ENCODE peak calls at places on chromosomes 1 and 21, in five cellular contexts. G is neuronal stem cell, O is trophoblast cell, I is IMR-90, M is H1. Q is an unnamed sample. For H3K36me3, the result is how much of the 10 kb centered on the place peaks cover.

GRCh38 chr1:212641956-212642355 is 33.4 kb downstream of the ATF3 start:
- DNase-seq in G (no peak), O (peak), I (peak), M (no peak), Q (peak)

GRCh38 chr1:244353572-244354091 is 98.1 kb downstream of the ADSS2 start:
- DNase-seq in G (no peak), O (peak), I (peak), M (peak), Q (peak)

GRCh38 chr1:91929246-91929645 is 20.0 kb upstream of the BRDT start:
- DNase-seq in G (no peak), O (no peak), I (no peak), M (no peak), Q (peak)

GRCh38 chr1:207654320-207654719 is 9.4 kb downstream of the CR1L start:
- DNase-seq in G (no peak), O (no peak), I (peak), M (no peak), Q (no peak)

GRCh38 chr1:121452484-121452883 is 267.7 kb downstream of the SRGAP2C start:
- DNase-seq in G (no peak), O (no peak), I (no peak), M (no peak), Q (no peak)

GRCh38 chr1:65458730-65459396 is 38.4 kb downstream of the LEPR start:
- DNase-seq in G (no peak), O (no peak), I (no peak), M (no peak), Q (no peak)

GRCh38 chr1:154501423-154502065 is 475 bp upstream of the TDRD10 start:
- DNase-seq in G (no peak), O (peak), I (no peak), M (no peak), Q (no peak)

GRCh38 chr21:33428669-33429068 is 25.5 kb downstream of the IFNGR2 start:
- DNase-seq in G (no peak), O (no peak), I (no peak), M (no peak), Q (no peak)

GRCh38 chr1:116855220-116855619 is 54.5 kb upstream of the PTGFRN start:
- DNase-seq in G (no peak), O (no peak), I (no peak), M (no peak), Q (peak)

GRCh38 chr1:116477428-116477827 is 93.4 kb downstream of the CD58 start:
- DNase-seq in G (no peak), O (no peak), I (no peak), M (no peak), Q (no peak)

GRCh38 chr1:151340870-151341754 is 5.9 kb downstream of the RFX5 start:
- DNase-seq in G (peak), O (peak), I (peak), M (no peak), Q (peak)

DNA sequence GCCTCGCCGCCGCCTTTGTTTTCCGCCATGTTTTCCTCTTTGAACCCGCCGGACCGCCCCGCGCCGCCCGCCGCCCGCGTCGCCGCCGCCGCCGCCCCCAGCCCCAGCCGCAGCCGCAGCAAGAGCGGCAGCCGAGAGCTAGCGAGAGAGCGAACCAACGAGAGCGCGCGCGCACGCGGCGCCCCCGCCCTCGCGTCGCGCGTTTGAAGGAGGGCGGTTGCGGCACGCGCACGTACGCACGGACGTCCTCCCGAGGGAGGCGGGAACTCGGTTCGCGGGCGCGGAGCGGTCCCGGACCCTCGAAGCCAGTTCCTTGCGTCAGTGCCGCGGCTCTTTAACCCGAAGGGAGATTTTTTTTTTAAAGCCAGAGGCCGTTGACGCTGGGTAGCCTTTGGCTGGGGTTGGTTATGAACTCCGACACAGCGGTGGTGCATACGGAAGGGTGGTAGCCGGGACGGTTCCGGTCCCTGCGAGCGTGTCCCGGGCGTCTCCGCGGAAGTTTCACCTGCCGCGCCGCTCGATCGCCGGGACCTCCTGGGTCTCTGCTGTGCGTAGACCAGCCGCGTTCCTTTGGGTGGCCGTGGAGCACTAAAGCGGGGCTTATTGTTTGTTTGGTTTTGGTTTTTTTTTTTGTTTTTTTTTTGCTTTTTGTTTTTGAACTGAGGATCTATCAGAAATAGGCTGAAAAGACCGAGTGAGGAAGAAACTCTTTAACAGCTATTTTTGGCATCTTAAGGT is at the start of gene TRIM33:
- DNase-seq in G (peak), O (peak), I (peak), M (peak), Q (peak)
- H4K91ac ChIP-seq in G (peak), O (peak), I (peak), M (peak), Q (peak)

GRCh38 chr1:28855969-28856368 is 44.0 kb downstream of the OPRD1 start:
- DNase-seq in G (no peak), O (no peak), I (no peak), M (no peak), Q (no peak)
- H3K18ac ChIP-seq in G (no peak), O (no peak), I (no peak), M (no peak), Q (no peak)

DNA sequence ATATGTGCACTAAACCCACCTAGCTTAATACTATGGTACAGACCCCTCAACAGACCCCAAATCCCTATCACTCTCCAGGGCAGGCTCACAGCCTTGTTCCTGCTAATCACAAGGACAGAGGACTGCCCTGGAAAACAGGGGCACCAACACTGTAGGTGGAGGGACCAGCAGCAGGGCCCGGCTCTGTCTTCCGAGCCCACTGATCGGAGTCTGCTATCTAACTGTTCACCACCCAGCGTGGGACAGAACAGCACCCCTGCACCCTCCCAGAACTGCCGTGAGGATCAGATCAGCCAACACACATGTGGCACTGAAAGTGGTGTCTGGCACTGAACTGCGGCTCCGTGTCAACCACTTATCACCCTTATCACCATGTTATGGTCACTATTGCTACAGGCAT is 6.2 kb downstream of the WDR4 start:
- DNase-seq in G (no peak), O (no peak), I (no peak), M (no peak), Q (no peak)
- H3K36me3 ChIP-seq in G (under half), O (under half), I (under half), M (under half), Q (half or more)

DNA sequence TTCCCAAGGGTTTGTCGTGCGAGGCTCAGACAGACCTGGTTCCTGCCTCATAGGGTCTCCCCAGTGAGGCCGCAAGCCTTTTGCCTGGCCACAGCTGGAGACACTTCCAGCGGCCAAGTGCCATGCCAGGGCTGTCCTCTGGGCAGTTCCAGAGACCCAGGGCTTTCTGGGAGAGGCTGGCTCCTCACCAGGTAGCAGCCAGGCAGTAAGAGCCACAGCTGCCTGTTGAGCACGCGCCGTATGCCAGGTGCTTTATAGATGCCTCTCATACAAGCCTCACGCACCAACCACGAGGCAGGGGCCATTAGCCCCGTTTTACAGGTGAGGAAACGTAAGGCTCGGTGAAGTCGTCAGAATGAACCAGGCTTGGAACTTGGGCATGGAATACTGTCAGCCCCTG is 28.0 kb downstream of the H6PD start:
- DNase-seq in G (no peak), O (no peak), I (no peak), M (no peak), Q (no peak)
- H4K91ac ChIP-seq in G (no peak), O (no peak), I (no peak), M (no peak), Q (no peak)

GRCh38 chr1:150109567-150109966 is 40.1 kb upstream of the PLEKHO1 start:
- DNase-seq in G (no peak), O (no peak), I (no peak), M (no peak), Q (no peak)
- H3K18ac ChIP-seq in G (no peak), O (no peak), I (no peak), M (no peak), Q (no peak)

DNA sequence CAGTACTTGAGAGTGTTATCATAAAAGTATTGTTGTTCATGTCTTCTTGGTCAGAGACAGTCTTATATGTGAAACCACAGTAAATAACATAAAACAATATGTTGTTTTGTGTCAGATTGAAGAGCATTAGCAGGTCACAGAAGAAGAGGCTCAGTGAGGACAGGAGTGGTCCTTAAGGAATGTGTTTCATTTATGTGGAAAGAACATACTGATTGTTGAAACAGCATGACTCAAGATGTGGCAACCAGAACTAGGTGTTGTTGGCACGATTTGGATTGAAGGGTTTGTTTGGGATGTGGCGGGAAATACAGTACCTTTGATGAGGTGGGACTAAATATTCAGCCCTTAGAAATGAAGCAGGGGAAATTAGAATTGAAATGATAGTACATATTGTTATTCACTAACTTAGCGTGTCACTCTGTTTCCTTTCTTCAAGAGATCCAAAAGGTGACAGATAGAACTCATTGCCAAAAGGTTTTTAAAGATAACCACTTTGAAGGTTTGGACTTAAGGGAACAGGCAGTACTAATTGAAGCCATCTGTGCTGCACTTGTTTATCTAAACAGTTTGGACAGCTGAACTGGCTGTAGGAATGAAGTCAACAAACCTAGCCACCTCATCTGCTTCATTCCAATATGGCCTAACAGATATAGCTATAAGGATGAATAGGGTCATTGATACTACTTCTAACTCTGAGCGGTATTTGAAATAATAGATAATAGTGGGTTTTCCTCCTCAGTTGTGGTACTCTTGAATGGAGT is 14.4 kb downstream of the RALGPS2 start:
- DNase-seq in G (no peak), O (no peak), I (peak), M (no peak), Q (peak)
- H3K36me3 ChIP-seq in G (under half), O (under half), I (under half), M (under half), Q (under half)

GRCh38 chr1:233639611-233640010 is 25.7 kb downstream of the KCNK1 start:
- DNase-seq in G (no peak), O (no peak), I (peak), M (no peak), Q (no peak)

GRCh38 chr1:233636503-233636877 is 22.6 kb downstream of the KCNK1 start:
- DNase-seq in G (no peak), O (no peak), I (no peak), M (no peak), Q (no peak)

GRCh38 chr1:233632436-233632835 is 18.5 kb downstream of the KCNK1 start:
- DNase-seq in G (no peak), O (no peak), I (no peak), M (no peak), Q (no peak)

GRCh38 chr1:233638513-233638912 is 24.6 kb downstream of the KCNK1 start:
- DNase-seq in G (no peak), O (no peak), I (no peak), M (no peak), Q (no peak)

GRCh38 chr1:233635765-233636502 is 22.0 kb downstream of the KCNK1 start:
- DNase-seq in G (no peak), O (peak), I (peak), M (no peak), Q (no peak)
- H4K91ac ChIP-seq in G (no peak), O (no peak), I (no peak), M (no peak), Q (no peak)

GRCh38 chr1:42135426-42135825 is 17.8 kb upstream of the GUCA2B start:
- DNase-seq in G (no peak), O (peak), I (no peak), M (no peak), Q (no peak)
- H3K18ac ChIP-seq in G (no peak), O (no peak), I (no peak), M (no peak), Q (no peak)

Q was measured in mesenchymal stem cell.